ENCODE peak calls at places on chromosome X, in ten cellular contexts. A, S, J, W, D, I, Z, Y, L and B are unnamed samples.

GRCh38 chrX:124421898-124422622 is 75.7 kb downstream of the SH2D1A start:
- DNase-seq in A (no peak), S (no peak), J (no peak), W (no peak), D (peak; percentile 23), I (no peak), Z (no peak), Y (no peak), L (no peak), B (no peak)

GRCh38 chrX:82081027-82081426 is 879.1 kb downstream of the SH3BGRL start:
- DNase-seq in A (no peak), S (no peak), J (peak; percentile 15), W (no peak), D (peak; percentile 21), I (no peak), Z (no peak), Y (no peak), L (no peak), B (no peak)

GRCh38 chrX:111649641-111650040 is 31.3 kb upstream of the ALG13 start:
- DNase-seq in A (no peak), S (no peak), J (no peak), W (no peak), D (no peak), I (no peak), Z (no peak), Y (no peak), L (no peak), B (no peak)

GRCh38 chrX:39928704-39929439 is 168.9 kb downstream of the BCOR start:
- DNase-seq in A (no peak), S (no peak), J (no peak), W (no peak), D (peak; percentile 66), I (no peak), Z (no peak), Y (no peak), L (no peak), B (no peak)

GRCh38 chrX:69262036-69262905 is 97.0 kb upstream of the PJA1 start:
- DNase-seq in A (no peak), S (no peak), J (peak; percentile 26), W (no peak), D (no peak), I (no peak), Z (no peak), Y (no peak), L (peak; percentile 46), B (no peak)

GRCh38 chrX:79081895-79082512 is 62.5 kb upstream of the GPR174 start:
- DNase-seq in A (no peak), S (no peak), J (peak; percentile 8), W (no peak), D (peak; percentile 64), I (no peak), Z (no peak), Y (no peak), L (peak; percentile 21), B (no peak)

GRCh38 chrX:27679281-27679680 is 89.1 kb downstream of the DCAF8L2 start:
- DNase-seq in A (no peak), S (no peak), J (no peak), W (no peak), D (peak; percentile 22), I (no peak), Z (no peak), Y (no peak), L (no peak), B (no peak)

GRCh38 chrX:130975947-130976346 is 72.9 kb upstream of the ENOX2 start:
- DNase-seq in A (no peak), S (no peak), J (peak; percentile 75), W (no peak), D (peak; percentile 79), I (no peak), Z (peak; percentile 27), Y (no peak), L (peak; percentile 24), B (no peak)

GRCh38 chrX:129980540-129981206 is 1.8 kb upstream of the BCORL1 start:
- DNase-seq in A (peak; percentile 52), S (no peak), J (peak; percentile 73), W (peak; percentile 73), D (peak; percentile 15), I (no peak), Z (no peak), Y (peak; percentile 59), L (peak; percentile 68), B (peak; percentile 59)

GRCh38 chrX:46819136-46819535 is 17.7 kb upstream of the RP2 start:
- DNase-seq in A (no peak), S (no peak), J (no peak), W (no peak), D (no peak), I (no peak), Z (no peak), Y (no peak), L (no peak), B (no peak)

GRCh38 chrX:21993265-21993664 is 38.9 kb upstream of the PHEX start:
- DNase-seq in A (no peak), S (no peak), J (no peak), W (peak; percentile 25), D (no peak), I (no peak), Z (no peak), Y (peak; percentile 65), L (no peak), B (no peak)

GRCh38 chrX:151151668-151152267 is 24.6 kb upstream of the GPR50 start:
- DNase-seq in A (no peak), S (no peak), J (peak; percentile 64), W (peak; percentile 16), D (peak; percentile 64), I (no peak), Z (peak; percentile 15), Y (no peak), L (no peak), B (no peak)

GRCh38 chrX:115393271-115393670 is 103.8 kb downstream of the LUZP4 start:
- DNase-seq in A (no peak), S (no peak), J (peak; percentile 35), W (no peak), D (peak; percentile 91), I (no peak), Z (no peak), Y (no peak), L (no peak), B (no peak)

GRCh38 chrX:29617276-29617675 is 598.1 kb upstream of the MAGEB2 start:
- DNase-seq in A (no peak), S (no peak), J (no peak), W (no peak), D (peak; percentile 56), I (no peak), Z (no peak), Y (no peak), L (no peak), B (no peak)

GRCh38 chrX:123962006-123962485 is 540 bp downstream of the STAG2 start:
- DNase-seq in A (no peak), S (no peak), J (no peak), W (no peak), D (no peak), I (no peak), Z (no peak), Y (no peak), L (no peak), B (no peak)

GRCh38 chrX:41522681-41523080 is 75.5 kb downstream of the NYX start:
- DNase-seq in A (no peak), S (no peak), J (no peak), W (no peak), D (no peak), I (no peak), Z (no peak), Y (no peak), L (no peak), B (no peak)
- H3K36me3 ChIP-seq in A (peaks cover 3% of the 10 kb centered on the region), S (peaks cover 7% of the 10 kb centered on the region), J (peaks cover 4% of the 10 kb centered on the region), W (peaks cover 18% of the 10 kb centered on the region), D (no peaks in the 10 kb centered on the region), I (peaks cover 9% of the 10 kb centered on the region), Z (no peaks in the 10 kb centered on the region), Y (no peaks in the 10 kb centered on the region), L (no peaks in the 10 kb centered on the region), B (peaks cover 7% of the 10 kb centered on the region)

GRCh38 chrX:137194164-137194563 is 160.4 kb upstream of the GPR101 start:
- DNase-seq in A (no peak), S (no peak), J (peak; percentile 49), W (no peak), D (peak; percentile 72), I (no peak), Z (no peak), Y (no peak), L (no peak), B (peak; percentile 27)
- H3K36me3 ChIP-seq in A (no peaks in the 10 kb centered on the region), S (no peaks in the 10 kb centered on the region), J (no peaks in the 10 kb centered on the region), W (no peaks in the 10 kb centered on the region), D (no peaks in the 10 kb centered on the region), I (no peaks in the 10 kb centered on the region), Z (no peaks in the 10 kb centered on the region), Y (no peaks in the 10 kb centered on the region), L (no peaks in the 10 kb centered on the region), B (no peaks in the 10 kb centered on the region)

GRCh38 chrX:13778916-13779315 is 38.0 kb downstream of the GPM6B start:
- DNase-seq in A (no peak), S (no peak), J (no peak), W (no peak), D (peak; percentile 50), I (no peak), Z (no peak), Y (no peak), L (no peak), B (no peak)

GRCh38 chrX:13774696-13775095 is 40.1 kb downstream of the OFD1 start:
- DNase-seq in A (no peak), S (no peak), J (no peak), W (no peak), D (no peak), I (no peak), Z (no peak), Y (no peak), L (no peak), B (no peak)

GRCh38 chrX:13775837-13776236 is 41.1 kb downstream of the GPM6B start:
- DNase-seq in A (no peak), S (no peak), J (no peak), W (no peak), D (no peak), I (no peak), Z (no peak), Y (no peak), L (no peak), B (no peak)

GRCh38 chrX:13780868-13781427 is 35.9 kb downstream of the GPM6B start:
- DNase-seq in A (no peak), S (no peak), J (no peak), W (no peak), D (no peak), I (no peak), Z (no peak), Y (no peak), L (no peak), B (no peak)

DNA sequence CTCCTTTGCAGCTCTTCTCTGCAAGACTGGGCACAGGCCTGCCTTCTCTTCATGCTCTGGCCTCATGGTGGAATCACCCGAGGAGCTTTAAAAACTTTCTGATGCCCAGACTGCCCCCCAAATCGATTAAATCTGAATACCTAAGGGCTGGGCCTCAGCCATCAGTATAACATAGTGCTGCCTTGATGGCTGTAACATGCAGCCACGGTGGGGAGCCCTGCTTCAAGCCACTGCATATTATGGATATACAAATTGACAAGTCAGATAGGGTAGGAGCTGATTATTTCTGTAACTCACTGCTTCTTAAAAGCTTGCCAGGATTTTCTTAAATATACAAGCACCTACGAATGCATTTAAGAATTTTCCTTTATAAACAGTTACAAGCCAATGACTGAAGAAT is 40.5 kb downstream of the GPM6B start:
- DNase-seq in A (no peak), S (no peak), J (no peak), W (no peak), D (no peak), I (no peak), Z (no peak), Y (no peak), L (no peak), B (no peak)
- H3K36me3 ChIP-seq in A (no peaks in the 10 kb centered on the region), S (peaks cover 11% of the 10 kb centered on the region), J (peaks cover 37% of the 10 kb centered on the region), W (peaks cover 39% of the 10 kb centered on the region), D (no peaks in the 10 kb centered on the region), I (peaks cover 15% of the 10 kb centered on the region), Z (no peaks in the 10 kb centered on the region), Y (no peaks in the 10 kb centered on the region), L (no peaks in the 10 kb centered on the region), B (peaks cover 25% of the 10 kb centered on the region)

GRCh38 chrX:65528293-65528692 is 6.3 kb downstream of the LAS1L start:
- DNase-seq in A (no peak), S (no peak), J (no peak), W (no peak), D (no peak), I (no peak), Z (no peak), Y (no peak), L (no peak), B (no peak)
- H3K36me3 ChIP-seq in A (peaks cover 12% of the 10 kb centered on the region), S (peaks cover 40% of the 10 kb centered on the region), J (no peaks in the 10 kb centered on the region), W (peaks cover 77% of the 10 kb centered on the region), D (peaks cover 54% of the 10 kb centered on the region), I (peaks cover 32% of the 10 kb centered on the region), Z (no peaks in the 10 kb centered on the region), Y (no peaks in the 10 kb centered on the region), L (no peaks in the 10 kb centered on the region), B (peaks cover 85% of the 10 kb centered on the region)